ENCODE peak calls at places on chromosomes 1 and 21, in ten cellular contexts. O is MM.1S; J is DMS153; W is non-pigmented ciliary epithelial cell; K is activated CD4-positive, CD25-positive, alpha-beta regulatory T cell treated with anti-CD3 and anti-CD28 coated beads, Interleukin-2, amount 50 U/mL, for 16 hours; H is fibroblast of lung; S is SW480; D is T-cell; Q is GM20000; G is left colon. N is an unnamed sample.

GRCh38 chr1:178918328-178918727 is 47.5 kb upstream of the ANGPTL1 start:
- DNase-seq in D (no peak), W (no peak), K (no peak), O (no peak), Q (no peak), G (no peak), S (no peak), J (no peak), H (no peak), N (no peak)

GRCh38 chr1:18681423-18681835 is 50.8 kb downstream of the PAX7 start:
- DNase-seq in G (no peak), H (no peak), S (peak; percentile 68), W (no peak), D (no peak), K (no peak), J (peak; percentile 3), O (peak; percentile 48), Q (peak; percentile 66), N (peak; percentile 7)

GRCh38 chr1:201213926-201214325 is 23.3 kb downstream of the IGFN1 start:
- DNase-seq in H (no peak), S (no peak), J (no peak), G (no peak), O (no peak), D (no peak), K (no peak), Q (no peak), W (no peak), N (no peak)

GRCh38 chr1:235906436-235906835 is 39.7 kb upstream of the LYST start:
- DNase-seq in H (no peak), S (no peak), G (no peak), D (no peak), Q (no peak), W (no peak), J (no peak), O (no peak), K (no peak), N (no peak)

GRCh38 chr21:45918011-45918410 is 63.6 kb upstream of the COL6A1 start:
- DNase-seq in D (no peak), G (no peak), J (no peak), O (no peak), K (no peak), H (no peak), S (no peak), Q (no peak), W (no peak), N (no peak)

GRCh38 chr1:109912873-109913272 is 2.2 kb downstream of the CSF1 start:
- DNase-seq in O (no peak), W (no peak), G (no peak), J (no peak), K (no peak), D (no peak), H (no peak), Q (no peak), S (no peak), N (no peak)

GRCh38 chr1:228782662-228783414 is 47.6 kb downstream of the RHOU start:
- DNase-seq in J (no peak), W (no peak), S (peak; percentile 73), O (no peak), H (peak; percentile 34), D (no peak), K (no peak), G (peak; percentile 73), Q (no peak), N (no peak)

GRCh38 chr21:43827015-43827611 is 37.7 kb downstream of the RRP1 start:
- DNase-seq in J (no peak), S (no peak), O (no peak), Q (no peak), G (no peak), K (no peak), D (no peak), H (peak; percentile 57), W (peak; percentile 9), N (no peak)

GRCh38 chr1:94612081-94612480 is 70.5 kb upstream of the F3 start:
- DNase-seq in H (no peak), O (no peak), G (no peak), Q (no peak), S (no peak), J (no peak), W (no peak), K (no peak), D (no peak), N (no peak)

GRCh38 chr1:225470691-225471452 is 43.0 kb upstream of the LBR start:
- DNase-seq in Q (no peak), K (no peak), O (no peak), J (no peak), D (no peak), W (no peak), S (no peak), G (no peak), H (no peak), N (no peak)

GRCh38 chr1:51627672-51628071 is 10.8 kb downstream of the OSBPL9 start:
- DNase-seq in H (peak; percentile 75), O (peak; percentile 33), Q (peak; percentile 45), W (no peak), D (no peak), G (no peak), K (no peak), S (peak; percentile 18), J (no peak), N (no peak)

N was measured in central memory CD4-positive, alpha-beta T cell.